ENCODE peak calls at places on chromosomes 13 and 19, in eight cellular contexts. Y, B, G, U, L, M, Q and X are unnamed samples.

GRCh38 chr13:30832845-30833332 is 73.2 kb upstream of the MEDAG start:
- DNase-seq in B (no peak), Y (no peak), L (peak), M (peak), G (peak), Q (no peak), U (no peak), X (peak)

GRCh38 chr19:27740396-27740795 is 1472.6 kb downstream of the UQCRFS1 start:
- DNase-seq in Q (no peak), M (no peak), B (no peak), G (no peak), L (no peak), U (no peak), Y (no peak), X (no peak)

GRCh38 chr19:29685326-29685725 is 20.1 kb downstream of the PLEKHF1 start:
- DNase-seq in Y (no peak), L (no peak), M (no peak), U (no peak), G (no peak), Q (no peak), B (no peak), X (no peak)

GRCh38 chr13:41916173-41916954 is 44.5 kb downstream of the VWA8 start:
- DNase-seq in Y (no peak), L (no peak), U (peak), M (no peak), B (peak), G (no peak), Q (no peak), X (no peak)

GRCh38 chr13:93355094-93355493 is 128.5 kb downstream of the GPC6 start:
- DNase-seq in M (no peak), U (no peak), B (no peak), G (no peak), Q (no peak), Y (no peak), L (no peak), X (no peak)

GRCh38 chr13:59416561-59416960 is 747.2 kb downstream of the DIAPH3 start:
- DNase-seq in M (no peak), G (no peak), Y (no peak), B (no peak), L (no peak), Q (no peak), U (no peak), X (no peak)

GRCh38 chr19:32336259-32337111 is 8.9 kb upstream of the ZNF507 start:
- DNase-seq in Q (no peak), L (no peak), Y (no peak), G (no peak), U (no peak), M (no peak), B (no peak), X (no peak)

GRCh38 chr13:46687810-46688209 is 109.2 kb downstream of the ESD start:
- DNase-seq in U (no peak), Y (no peak), B (no peak), M (no peak), G (peak), Q (no peak), L (no peak), X (no peak)

GRCh38 chr13:98576215-98576945 is 527 bp downstream of the STK24 start:
- DNase-seq in U (no peak), B (no peak), Y (peak), Q (no peak), L (no peak), M (peak), G (peak), X (no peak)

GRCh38 chr13:95100525-95101121 is 200.6 kb downstream of the ABCC4 start:
- DNase-seq in Y (no peak), L (no peak), Q (no peak), M (no peak), G (no peak), U (no peak), B (no peak), X (no peak)